ENCODE peak calls at places on chromosome 9, in four cellular contexts. One of them, this sample, is unnamed.

GRCh38 chr9:78871452-78872331 is 574.8 kb downstream of the PSAT1 start:
- DNase-seq in HepG2: no peak
- DNase-seq in GM12878: no peak
- DNase-seq in K562: no peak
- DNase-seq in this sample: no peak

GRCh38 chr9:61667559-61668121 is 477.8 kb downstream of the SPATA31A7 start:
- DNase-seq in HepG2: no peak
- DNase-seq in GM12878: no peak
- DNase-seq in K562: no peak
- DNase-seq in this sample: no peak

GRCh38 chr9:98867434-98868168 is 60.1 kb downstream of the GALNT12 start:
- DNase-seq in HepG2: no peak
- DNase-seq in GM12878: no peak
- DNase-seq in K562: peak; percentile 43
- DNase-seq in this sample: no peak

GRCh38 chr9:126375386-126375785 is 48.8 kb downstream of the MVB12B start:
- DNase-seq in HepG2: peak; percentile 20
- DNase-seq in GM12878: no peak
- DNase-seq in K562: no peak
- DNase-seq in this sample: no peak

GRCh38 chr9:75715360-75715759 is 175.1 kb upstream of the PCSK5 start:
- DNase-seq in HepG2: no peak
- DNase-seq in GM12878: no peak
- DNase-seq in K562: no peak
- DNase-seq in this sample: no peak

GRCh38 chr9:97987490-97987889 is 4.3 kb downstream of the ANP32B start:
- DNase-seq in HepG2: no peak
- DNase-seq in GM12878: no peak
- DNase-seq in K562: no peak
- DNase-seq in this sample: no peak

GRCh38 chr9:134058716-134059115 is 9.1 kb downstream of the BRD3 start:
- DNase-seq in HepG2: no peak
- DNase-seq in GM12878: no peak
- DNase-seq in K562: no peak
- DNase-seq in this sample: no peak

GRCh38 chr9:127844821-127845359 is 9.6 kb downstream of the ENG start:
- DNase-seq in HepG2: no peak
- DNase-seq in GM12878: no peak
- DNase-seq in K562: no peak
- DNase-seq in this sample: peak; percentile 40

GRCh38 chr9:98022447-98022846 is 34.1 kb upstream of the NANS start:
- DNase-seq in HepG2: no peak
- DNase-seq in GM12878: no peak
- DNase-seq in K562: no peak
- DNase-seq in this sample: no peak

GRCh38 chr9:121889990-121890563 is 203.0 kb downstream of the TTLL11 start:
- DNase-seq in HepG2: no peak
- DNase-seq in GM12878: no peak
- DNase-seq in K562: no peak
- DNase-seq in this sample: no peak

GRCh38 chr9:12748016-12748415 is 26.8 kb upstream of the LURAP1L start:
- DNase-seq in HepG2: no peak
- DNase-seq in GM12878: no peak
- DNase-seq in K562: no peak
- DNase-seq in this sample: no peak

GRCh38 chr9:79408200-79408599 is 163.6 kb upstream of the TLE4 start:
- DNase-seq in HepG2: no peak
- DNase-seq in GM12878: no peak
- DNase-seq in K562: no peak
- DNase-seq in this sample: no peak

GRCh38 chr9:27954858-27955257 is 381.6 kb upstream of the C9orf72 start:
- DNase-seq in HepG2: no peak
- DNase-seq in GM12878: no peak
- DNase-seq in K562: no peak
- DNase-seq in this sample: no peak

GRCh38 chr9:86767373-86767772 is 179.9 kb downstream of the GAS1 start:
- DNase-seq in HepG2: no peak
- DNase-seq in GM12878: no peak
- DNase-seq in K562: no peak
- DNase-seq in this sample: no peak

GRCh38 chr9:121686930-121687541 is 35.6 kb downstream of the DAB2IP start:
- DNase-seq in HepG2: peak; percentile 63
- DNase-seq in GM12878: peak; percentile 8
- DNase-seq in K562: peak; percentile 77
- DNase-seq in this sample: peak; percentile 89

GRCh38 chr9:70352356-70352755 is 62.1 kb downstream of the KLF9 start:
- DNase-seq in HepG2: no peak
- DNase-seq in GM12878: no peak
- DNase-seq in K562: no peak
- DNase-seq in this sample: no peak

GRCh38 chr9:123399803-123400378 is 43.9 kb downstream of the CRB2 start:
- DNase-seq in HepG2: no peak
- DNase-seq in GM12878: no peak
- DNase-seq in K562: peak; percentile 87
- DNase-seq in this sample: peak; percentile 82

GRCh38 chr9:12739014-12739413 is 35.8 kb upstream of the LURAP1L start:
- DNase-seq in HepG2: no peak
- DNase-seq in GM12878: no peak
- DNase-seq in K562: no peak
- DNase-seq in this sample: no peak

GRCh38 chr9:557601-558201 is 283.8 kb upstream of the DMRT1 start:
- DNase-seq in HepG2: peak; percentile 11
- DNase-seq in GM12878: no peak
- DNase-seq in K562: no peak
- DNase-seq in this sample: no peak

GRCh38 chr9:120729796-120730195 is 15.5 kb upstream of the MEGF9 start:
- DNase-seq in HepG2: peak; percentile 72
- DNase-seq in GM12878: no peak
- DNase-seq in K562: peak; percentile 46
- DNase-seq in this sample: peak; percentile 61

GRCh38 chr9:6968271-6968670 is 210.5 kb downstream of the KDM4C start:
- DNase-seq in HepG2: no peak
- DNase-seq in GM12878: no peak
- DNase-seq in K562: no peak
- DNase-seq in this sample: no peak
- TF ChIP-seq CREM in HepG2: no peak
- TF ChIP-seq CREM in GM12878: no peak
- TF ChIP-seq CREM in K562: no peak
- TF ChIP-seq CREM in this sample: no peak

DNA sequence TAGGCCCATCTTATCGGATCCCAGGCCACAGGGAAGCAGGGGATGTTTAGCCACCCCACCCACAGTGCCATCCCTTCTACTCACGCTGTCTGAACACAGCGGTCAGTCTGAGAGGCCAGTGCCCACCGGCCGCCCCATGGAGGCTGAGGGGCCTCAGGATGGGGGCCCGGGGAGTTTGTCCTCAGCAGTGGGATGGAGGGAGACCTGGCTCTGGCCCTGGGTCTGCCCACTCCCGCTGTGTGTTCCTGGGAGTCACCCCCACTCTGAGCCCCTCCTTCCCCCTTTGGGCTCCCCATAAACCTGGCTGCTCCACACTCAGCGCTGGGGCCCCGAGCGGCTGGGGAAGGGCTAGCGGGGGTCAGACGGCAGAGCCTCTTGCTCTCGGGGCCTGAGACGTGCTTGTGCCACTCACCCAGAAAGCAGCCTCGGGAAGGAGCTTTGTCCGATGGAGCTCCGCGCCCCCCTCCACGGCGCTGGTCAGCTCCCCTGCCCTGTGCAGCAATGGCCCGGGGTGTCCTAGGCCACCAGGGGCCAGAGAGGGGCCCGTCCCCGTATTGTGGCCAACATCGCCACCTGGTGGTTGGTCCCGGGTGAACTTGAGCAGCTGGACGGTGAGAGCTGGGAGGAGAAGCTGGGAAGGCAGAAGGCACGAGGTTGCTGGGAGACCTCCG is 10.9 kb upstream of the LAMC3 start:
- DNase-seq in HepG2: peak; percentile 56
- DNase-seq in GM12878: no peak
- DNase-seq in K562: peak; percentile 66
- DNase-seq in this sample: peak; percentile 96
- TF ChIP-seq CREM in HepG2: no peak
- TF ChIP-seq CREM in GM12878: no peak
- TF ChIP-seq CREM in K562: no peak
- TF ChIP-seq CREM in this sample: no peak

GRCh38 chr9:112029921-112030444 is 133.4 kb downstream of the UGCG start:
- DNase-seq in HepG2: peak; percentile 43
- DNase-seq in GM12878: no peak
- DNase-seq in K562: no peak
- DNase-seq in this sample: no peak
- TF ChIP-seq CREM in HepG2: no peak
- TF ChIP-seq CREM in GM12878: peak; percentile 38
- TF ChIP-seq CREM in K562: no peak
- TF ChIP-seq CREM in this sample: no peak

DNA sequence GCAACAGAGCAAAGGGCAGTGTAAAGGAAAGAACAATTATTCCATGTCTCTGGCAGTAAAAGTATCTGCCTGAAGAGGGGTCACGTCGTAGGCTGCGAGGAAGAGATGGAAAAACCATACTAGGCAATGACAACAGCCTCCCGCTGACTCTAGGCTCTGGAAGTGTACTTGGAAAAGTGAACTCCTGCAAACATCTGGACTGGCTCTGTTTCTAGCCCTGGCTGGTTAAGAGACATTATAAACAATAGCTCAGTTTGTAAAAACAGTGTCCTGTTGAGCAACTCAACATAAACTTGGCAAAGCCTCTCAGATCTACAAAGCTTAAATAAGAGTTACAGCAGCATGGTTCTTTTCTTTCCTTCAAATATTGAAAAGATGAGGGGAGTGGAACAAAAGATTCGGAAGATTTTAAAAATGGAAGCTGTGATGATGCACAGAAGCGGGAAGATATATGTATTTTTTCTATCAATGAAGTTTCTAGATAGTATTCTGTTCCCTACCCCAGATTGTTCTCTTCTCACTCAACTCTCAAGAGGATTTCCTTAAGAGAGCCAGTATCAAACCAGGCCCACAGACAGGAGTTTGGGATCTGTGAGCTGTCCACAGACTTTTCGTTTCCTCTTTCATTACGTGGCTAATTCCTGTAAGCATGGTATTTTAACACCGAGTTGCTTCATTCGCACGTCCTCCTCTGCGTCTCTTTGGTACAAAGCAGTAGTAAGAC is 79.4 kb downstream of the SPTLC1 start:
- DNase-seq in HepG2: no peak
- DNase-seq in GM12878: no peak
- DNase-seq in K562: no peak
- DNase-seq in this sample: no peak
- TF ChIP-seq CREM in HepG2: no peak
- TF ChIP-seq CREM in GM12878: no peak
- TF ChIP-seq CREM in K562: no peak
- TF ChIP-seq CREM in this sample: no peak

GRCh38 chr9:130090915-130091314 is 37.2 kb downstream of the GPR107 start:
- DNase-seq in HepG2: no peak
- DNase-seq in GM12878: no peak
- DNase-seq in K562: no peak
- DNase-seq in this sample: no peak
- TF ChIP-seq CREM in HepG2: no peak
- TF ChIP-seq CREM in GM12878: no peak
- TF ChIP-seq CREM in K562: no peak
- TF ChIP-seq CREM in this sample: no peak